ENCODE peak calls at places on chromosomes 5 and 9, in five cellular contexts. H is psoas muscle, R is body of pancreas, O is aorta, V is right cardiac atrium. L is an unnamed sample.
A peak's percentile ranks its signal among the peaks of the same experiment; 100 is the strongest.

GRCh38 chr5:30040483-30041116 is 1152.9 kb upstream of the CDH6 start:
- DNase-seq in R (peak; percentile 21), O (no peak), H (no peak), V (no peak), L (no peak)

GRCh38 chr9:22308177-22308576 is 138.4 kb upstream of the DMRTA1 start:
- DNase-seq in R (no peak), V (no peak), H (no peak), O (no peak), L (no peak)

GRCh38 chr5:67286006-67286405 is 89.4 kb upstream of the CD180 start:
- DNase-seq in O (no peak), R (no peak), H (no peak), V (no peak), L (no peak)

GRCh38 chr5:159864885-159865622 is 51.2 kb upstream of the ADRA1B start:
- DNase-seq in V (no peak), H (no peak), R (no peak), O (no peak), L (no peak)

GRCh38 chr5:153719324-153719723 is 228.9 kb downstream of the GRIA1 start:
- DNase-seq in R (no peak), V (no peak), H (no peak), O (no peak), L (no peak)

GRCh38 chr5:166358127-166358840 is 1933.2 kb upstream of the WWC1 start:
- DNase-seq in V (no peak), H (no peak), R (no peak), O (no peak), L (no peak)

GRCh38 chr5:166302189-166302588 is 1989.3 kb upstream of the WWC1 start:
- DNase-seq in O (no peak), R (no peak), H (no peak), V (no peak), L (no peak)

GRCh38 chr9:15736569-15736968 is 183.7 kb downstream of the CCDC171 start:
- DNase-seq in R (no peak), V (no peak), H (no peak), O (no peak), L (no peak)

GRCh38 chr9:133476531-133476930 is 2.4 kb downstream of the SLC2A6 start:
- DNase-seq in R (no peak), V (no peak), H (no peak), O (no peak), L (no peak)

GRCh38 chr5:146956217-146956616 is 77.7 kb upstream of the PPP2R2B start:
- DNase-seq in R (no peak), O (no peak), V (no peak), H (no peak), L (no peak)

GRCh38 chr5:55899344-55899743 is 48.2 kb downstream of the IL31RA start:
- DNase-seq in V (no peak), O (no peak), R (no peak), H (no peak), L (no peak)

GRCh38 chr5:160021818-160022446 is 13.0 kb downstream of the TTC1 start:
- DNase-seq in O (no peak), H (no peak), R (peak; percentile 65), V (no peak), L (peak; percentile 44)

GRCh38 chr9:85884236-85884635 is 56.7 kb upstream of the NAA35 start:
- DNase-seq in O (no peak), V (no peak), R (no peak), H (no peak), L (no peak)

GRCh38 chr5:96855041-96855872 is 21.0 kb upstream of the ERAP2 start:
- DNase-seq in V (no peak), H (no peak), R (no peak), O (no peak), L (no peak)

GRCh38 chr5:41465493-41466171 is 44.8 kb downstream of the PLCXD3 start:
- DNase-seq in O (no peak), R (no peak), H (no peak), V (no peak), L (no peak)

GRCh38 chr9:700365-701282 is 140.9 kb upstream of the DMRT1 start:
- DNase-seq in H (no peak), V (no peak), O (no peak), R (no peak), L (no peak)

GRCh38 chr9:706073-706472 is 135.4 kb upstream of the DMRT1 start:
- DNase-seq in O (no peak), R (no peak), H (no peak), V (no peak), L (no peak)

GRCh38 chr9:706606-707451 is 134.7 kb upstream of the DMRT1 start:
- DNase-seq in R (peak; percentile 62), V (peak; percentile 79), O (peak; percentile 87), H (peak; percentile 90), L (peak; percentile 91)

GRCh38 chr9:699396-699795 is 142.1 kb upstream of the DMRT1 start:
- DNase-seq in H (no peak), O (no peak), V (no peak), R (no peak), L (no peak)

GRCh38 chr9:703392-703791 is 138.1 kb upstream of the DMRT1 start:
- DNase-seq in O (no peak), H (no peak), R (no peak), V (no peak), L (no peak)
- H3K4me1 ChIP-seq in O (peaks cover 16% of the 10 kb centered on the region), H (peaks cover 30% of the 10 kb centered on the region), R (peaks cover 29% of the 10 kb centered on the region), V (peaks cover 5% of the 10 kb centered on the region), L (no peaks in the 10 kb centered on the region)

GRCh38 chr9:114894206-114894605 is 36.2 kb downstream of the TNFSF8 start:
- DNase-seq in O (no peak), H (no peak), V (no peak), R (no peak), L (no peak)

GRCh38 chr9:114895605-114896004 is 34.8 kb downstream of the TNFSF8 start:
- DNase-seq in V (no peak), R (no peak), H (no peak), O (no peak), L (no peak)

GRCh38 chr9:114894801-114895433 is 35.5 kb downstream of the TNFSF8 start:
- DNase-seq in H (no peak), O (peak; percentile 58), V (peak; percentile 27), R (no peak), L (no peak)

GRCh38 chr9:114893622-114894021 is 36.8 kb downstream of the TNFSF8 start:
- DNase-seq in V (no peak), R (no peak), H (no peak), O (no peak), L (no peak)

GRCh38 chr9:114893221-114893620 is 37.2 kb downstream of the TNFSF8 start:
- DNase-seq in V (no peak), H (no peak), O (no peak), R (no peak), L (no peak)
- H3K4me1 ChIP-seq in V (peaks cover 4% of the 10 kb centered on the region), H (no peaks in the 10 kb centered on the region), O (no peaks in the 10 kb centered on the region), R (peaks cover 15% of the 10 kb centered on the region), L (no peaks in the 10 kb centered on the region)

DNA sequence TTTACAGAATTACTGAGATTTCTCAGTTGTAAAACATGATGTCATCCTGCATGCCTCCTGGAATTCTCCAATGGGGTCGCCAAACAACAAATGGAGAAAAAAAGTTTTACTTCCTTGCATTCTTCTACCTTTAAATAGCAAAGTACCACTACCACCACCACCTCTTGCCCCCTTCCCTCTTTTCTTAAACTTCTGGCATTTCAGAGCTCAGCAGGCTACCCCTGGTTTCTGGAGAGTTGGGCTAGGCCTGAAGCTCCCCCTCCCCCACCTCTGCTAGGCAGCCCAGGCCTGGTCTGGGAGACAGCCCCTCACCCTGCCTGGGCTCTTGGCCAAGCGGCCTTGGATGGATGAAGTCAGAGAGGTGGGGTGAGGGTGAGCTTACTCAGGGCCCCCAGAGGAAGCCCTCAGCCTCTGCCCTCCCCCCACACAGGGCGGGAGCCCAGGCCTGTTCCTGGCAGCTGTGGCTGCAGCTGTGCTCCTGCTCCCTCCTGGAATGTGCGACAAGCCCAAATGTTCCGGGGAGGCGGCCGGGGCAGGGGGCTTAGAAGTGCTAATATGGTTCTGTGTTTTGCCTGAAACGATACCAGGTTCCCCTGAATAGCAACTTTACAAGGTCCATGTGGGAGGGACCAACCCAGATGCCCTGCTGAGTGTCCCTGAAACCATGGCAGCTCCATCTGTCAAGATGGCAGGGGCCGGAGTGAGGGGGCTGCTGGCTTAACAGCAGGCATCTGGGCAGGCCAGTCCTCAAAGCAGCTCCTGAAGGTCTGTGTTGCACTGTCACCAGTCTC is 5.9 kb upstream of the CCIN start:
- DNase-seq in O (peak; percentile 86), V (peak; percentile 80), H (peak; percentile 85), R (peak; percentile 38), L (peak; percentile 86)
- H3K4me1 ChIP-seq in O (no peaks in the 10 kb centered on the region), V (no peaks in the 10 kb centered on the region), H (peaks cover 5% of the 10 kb centered on the region), R (peaks cover 12% of the 10 kb centered on the region), L (peaks cover 43% of the 10 kb centered on the region)

GRCh38 chr9:4141201-4141750 is 158.6 kb downstream of the GLIS3 start:
- DNase-seq in O (no peak), H (no peak), V (no peak), R (no peak), L (no peak)
- H3K4me1 ChIP-seq in O (peaks cover 3% of the 10 kb centered on the region), H (peaks cover 8% of the 10 kb centered on the region), V (no peaks in the 10 kb centered on the region), R (peaks cover 21% of the 10 kb centered on the region), L (peaks cover 5% of the 10 kb centered on the region)

DNA sequence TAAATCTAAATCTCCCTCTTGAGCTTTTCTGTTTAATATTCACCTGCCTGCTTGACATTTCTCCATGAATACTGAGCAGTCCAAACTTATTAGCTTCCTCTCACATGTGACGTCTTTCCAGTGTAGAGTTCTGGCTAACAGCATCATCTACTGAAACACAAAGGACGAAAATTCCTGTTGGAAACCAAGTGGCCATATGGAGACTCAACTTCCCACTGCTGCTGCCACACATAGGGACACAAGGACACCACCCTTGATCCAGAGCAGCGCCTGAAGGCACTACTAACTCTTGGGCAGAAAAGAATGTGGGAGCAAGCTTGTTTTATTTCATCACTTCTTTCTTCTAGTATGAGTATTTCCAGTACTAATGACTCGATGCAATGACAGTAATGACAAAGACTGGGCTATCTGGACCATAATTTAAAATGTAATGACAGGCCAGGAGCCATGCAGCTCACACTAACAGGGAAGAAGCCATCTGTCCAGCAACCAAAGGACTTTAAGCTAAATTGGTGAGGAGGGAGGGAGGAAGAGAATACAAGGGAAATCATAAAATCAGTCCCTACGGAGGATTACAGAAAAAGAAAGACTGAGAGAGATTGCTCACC is 19.2 kb downstream of the RNF130 start:
- DNase-seq in V (no peak), R (no peak), O (no peak), H (no peak), L (no peak)
- H3K4me1 ChIP-seq in V (peaks cover 6% of the 10 kb centered on the region), R (peaks cover 36% of the 10 kb centered on the region), O (no peaks in the 10 kb centered on the region), H (peaks cover 48% of the 10 kb centered on the region), L (no peaks in the 10 kb centered on the region)

DNA sequence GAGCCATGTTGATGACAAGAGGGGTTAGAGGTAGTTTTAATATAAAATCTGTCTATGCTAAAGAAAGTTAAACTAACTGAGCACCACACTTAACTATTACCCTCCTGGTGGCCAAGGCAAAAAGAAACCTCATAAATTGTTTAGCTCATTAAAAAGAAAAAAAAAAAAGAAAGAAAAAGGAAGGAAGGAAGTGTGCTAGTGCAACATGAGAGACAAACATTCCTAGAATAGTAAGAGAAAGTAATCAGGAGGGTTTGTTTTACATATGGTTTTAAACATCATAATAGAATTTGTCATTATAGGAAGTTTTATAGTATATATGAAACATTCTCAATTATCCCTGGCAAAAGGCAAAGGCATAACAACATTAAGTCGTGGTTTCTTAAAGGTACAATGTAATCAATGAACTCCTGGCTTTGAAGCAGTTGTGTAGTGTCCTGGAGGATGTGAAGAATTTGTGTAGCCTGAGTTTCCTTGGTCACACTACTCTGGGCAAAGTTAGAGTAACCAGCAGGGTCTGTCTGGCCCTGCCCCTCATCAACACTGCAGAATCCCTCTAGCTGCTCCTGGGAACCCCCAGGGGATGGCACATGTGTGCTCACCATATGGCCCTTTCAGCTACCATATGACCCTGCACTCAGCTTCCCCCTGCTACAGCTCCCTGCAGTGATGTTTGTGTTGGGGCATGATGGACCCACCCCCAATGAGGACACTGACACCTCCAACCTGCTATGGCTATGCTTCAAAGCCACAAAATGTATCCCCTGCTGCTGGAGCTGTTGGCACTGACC is 152.5 kb downstream of the SNX18 start:
- DNase-seq in H (no peak), R (no peak), V (no peak), O (no peak), L (no peak)
- H3K4me1 ChIP-seq in H (peaks cover 3% of the 10 kb centered on the region), R (no peaks in the 10 kb centered on the region), V (no peaks in the 10 kb centered on the region), O (peaks cover 10% of the 10 kb centered on the region), L (no peaks in the 10 kb centered on the region)

GRCh38 chr5:1511651-1512540 is 11.9 kb downstream of the LPCAT1 start:
- DNase-seq in R (peak; percentile 9), O (peak; percentile 38), V (peak; percentile 12), H (peak; percentile 40), L (peak; percentile 17)
- H3K4me1 ChIP-seq in R (no peaks in the 10 kb centered on the region), O (no peaks in the 10 kb centered on the region), V (no peaks in the 10 kb centered on the region), H (no peaks in the 10 kb centered on the region), L (no peaks in the 10 kb centered on the region)